ENCODE peak calls at places on chromosome 21, in five cellular contexts. One of them, this sample, is unnamed.
A peak's percentile ranks its signal among the peaks of the same experiment; 100 is the strongest.

GRCh38 chr21:36627242-36627641 is 71.7 kb upstream of the SIM2 start:
- DNase-seq in RWPE1: peak; percentile 44
- DNase-seq in neural crest cell: no peak
- DNase-seq in HFFc6: no peak
- DNase-seq in PC-3: peak; percentile 96
- DNase-seq in this sample: peak; percentile 74

GRCh38 chr21:36661511-36662309 is 37.2 kb upstream of the SIM2 start:
- DNase-seq in RWPE1: peak; percentile 11
- DNase-seq in neural crest cell: peak; percentile 33
- DNase-seq in HFFc6: peak; percentile 4
- DNase-seq in PC-3: peak; percentile 75
- DNase-seq in this sample: peak; percentile 35

GRCh38 chr21:43866659-43867331 is 1.8 kb downstream of the AGPAT3 start:
- DNase-seq in RWPE1: no peak
- DNase-seq in neural crest cell: no peak
- DNase-seq in HFFc6: no peak
- DNase-seq in PC-3: peak; percentile 46
- DNase-seq in this sample: no peak

GRCh38 chr21:42456457-42456856 is 39.6 kb downstream of the RSPH1 start:
- DNase-seq in RWPE1: no peak
- DNase-seq in neural crest cell: no peak
- DNase-seq in HFFc6: no peak
- DNase-seq in PC-3: peak; percentile 46
- DNase-seq in this sample: peak; percentile 48

GRCh38 chr21:34796518-34797201 is 127.9 kb downstream of the CLIC6 start:
- DNase-seq in RWPE1: no peak
- DNase-seq in neural crest cell: no peak
- DNase-seq in HFFc6: no peak
- DNase-seq in PC-3: peak; percentile 26
- DNase-seq in this sample: no peak

GRCh38 chr21:24658016-24658415 is 949.3 kb downstream of the MRPL39 start:
- DNase-seq in RWPE1: peak; percentile 15
- DNase-seq in neural crest cell: no peak
- DNase-seq in HFFc6: no peak
- DNase-seq in PC-3: no peak
- DNase-seq in this sample: no peak

GRCh38 chr21:18661842-18662241 is 258.3 kb upstream of the TMPRSS15 start:
- DNase-seq in RWPE1: no peak
- DNase-seq in neural crest cell: no peak
- DNase-seq in HFFc6: no peak
- DNase-seq in PC-3: no peak
- DNase-seq in this sample: no peak

GRCh38 chr21:18951291-18952038 is 547.9 kb upstream of the TMPRSS15 start:
- DNase-seq in RWPE1: no peak
- DNase-seq in neural crest cell: peak; percentile 35
- DNase-seq in HFFc6: no peak
- DNase-seq in PC-3: peak; percentile 78
- DNase-seq in this sample: no peak

GRCh38 chr21:33011462-33011861 is 14.3 kb upstream of the OLIG2 start:
- DNase-seq in RWPE1: peak; percentile 91
- DNase-seq in neural crest cell: no peak
- DNase-seq in HFFc6: peak; percentile 89
- DNase-seq in PC-3: peak; percentile 97
- DNase-seq in this sample: peak; percentile 25

GRCh38 chr21:36111238-36111637 is 23.6 kb upstream of the CBR3 start:
- DNase-seq in RWPE1: no peak
- DNase-seq in neural crest cell: no peak
- DNase-seq in HFFc6: no peak
- DNase-seq in PC-3: no peak
- DNase-seq in this sample: no peak

GRCh38 chr21:39633043-39633442 is 20.3 kb downstream of the B3GALT5 start:
- DNase-seq in RWPE1: peak; percentile 49
- DNase-seq in neural crest cell: no peak
- DNase-seq in HFFc6: peak; percentile 65
- DNase-seq in PC-3: peak; percentile 84
- DNase-seq in this sample: peak; percentile 36

GRCh38 chr21:34926784-34927548 is 122.1 kb downstream of the RUNX1 start:
- DNase-seq in RWPE1: no peak
- DNase-seq in neural crest cell: no peak
- DNase-seq in HFFc6: peak; percentile 23
- DNase-seq in PC-3: peak; percentile 50
- DNase-seq in this sample: no peak

GRCh38 chr21:41361786-41362604 is at the start of gene MX2:
- DNase-seq in RWPE1: peak; percentile 35
- DNase-seq in neural crest cell: no peak
- DNase-seq in HFFc6: peak; percentile 30
- DNase-seq in PC-3: peak; percentile 48
- DNase-seq in this sample: peak; percentile 40

GRCh38 chr21:41869771-41870170 is 9.4 kb downstream of the PRDM15 start:
- DNase-seq in RWPE1: no peak
- DNase-seq in neural crest cell: no peak
- DNase-seq in HFFc6: no peak
- DNase-seq in PC-3: no peak
- DNase-seq in this sample: no peak

GRCh38 chr21:40095477-40095876 is 228.2 kb downstream of the PCP4 start:
- DNase-seq in RWPE1: no peak
- DNase-seq in neural crest cell: no peak
- DNase-seq in HFFc6: no peak
- DNase-seq in PC-3: no peak
- DNase-seq in this sample: no peak

GRCh38 chr21:41581592-41582228 is 73.8 kb upstream of the TMPRSS2 start:
- DNase-seq in RWPE1: no peak
- DNase-seq in neural crest cell: no peak
- DNase-seq in HFFc6: no peak
- DNase-seq in PC-3: no peak
- DNase-seq in this sample: no peak

GRCh38 chr21:35783686-35784085 is 276.6 kb downstream of the SETD4 start:
- DNase-seq in RWPE1: no peak
- DNase-seq in neural crest cell: no peak
- DNase-seq in HFFc6: no peak
- DNase-seq in PC-3: no peak
- DNase-seq in this sample: no peak

GRCh38 chr21:44820851-44821250 is 3.0 kb upstream of the SUMO3 start:
- DNase-seq in RWPE1: no peak
- DNase-seq in neural crest cell: no peak
- DNase-seq in HFFc6: peak; percentile 79
- DNase-seq in PC-3: no peak
- DNase-seq in this sample: peak; percentile 22

GRCh38 chr21:44517175-44517899 is 22.7 kb downstream of the KRTAP10-1 start:
- DNase-seq in RWPE1: peak; percentile 26
- DNase-seq in neural crest cell: no peak
- DNase-seq in HFFc6: no peak
- DNase-seq in PC-3: no peak
- DNase-seq in this sample: peak; percentile 7

GRCh38 chr21:35338281-35338680 is 289.2 kb upstream of the RUNX1 start:
- DNase-seq in RWPE1: no peak
- DNase-seq in neural crest cell: no peak
- DNase-seq in HFFc6: no peak
- DNase-seq in PC-3: no peak
- DNase-seq in this sample: no peak

GRCh38 chr21:36647279-36648093 is 51.4 kb upstream of the SIM2 start:
- DNase-seq in RWPE1: no peak
- DNase-seq in neural crest cell: no peak
- DNase-seq in HFFc6: peak; percentile 17
- DNase-seq in PC-3: peak; percentile 89
- DNase-seq in this sample: peak; percentile 80

GRCh38 chr21:41805038-41805437 is 38.2 kb upstream of the RIPK4 start:
- DNase-seq in RWPE1: no peak
- DNase-seq in neural crest cell: no peak
- DNase-seq in HFFc6: no peak
- DNase-seq in PC-3: no peak
- DNase-seq in this sample: no peak

GRCh38 chr21:44874497-44875331 is 1.2 kb upstream of the PTTG1IP start:
- DNase-seq in RWPE1: no peak
- DNase-seq in neural crest cell: no peak
- DNase-seq in HFFc6: no peak
- DNase-seq in PC-3: peak; percentile 56
- DNase-seq in this sample: no peak

GRCh38 chr21:21000576-21001175 is 2.5 kb downstream of the NCAM2 start:
- DNase-seq in RWPE1: no peak
- DNase-seq in neural crest cell: no peak
- DNase-seq in HFFc6: no peak
- DNase-seq in PC-3: no peak
- DNase-seq in this sample: no peak

GRCh38 chr21:18522181-18522771 is 118.7 kb upstream of the TMPRSS15 start:
- DNase-seq in RWPE1: no peak
- DNase-seq in neural crest cell: no peak
- DNase-seq in HFFc6: no peak
- DNase-seq in PC-3: peak; percentile 9
- DNase-seq in this sample: peak; percentile 14

GRCh38 chr21:41318218-41318617 is 1.6 kb downstream of the FAM3B start:
- DNase-seq in RWPE1: no peak
- DNase-seq in neural crest cell: no peak
- DNase-seq in HFFc6: no peak
- DNase-seq in PC-3: no peak
- DNase-seq in this sample: no peak

GRCh38 chr21:40717008-40717407 is 129.9 kb downstream of the DSCAM start:
- DNase-seq in RWPE1: no peak
- DNase-seq in neural crest cell: no peak
- DNase-seq in HFFc6: no peak
- DNase-seq in PC-3: no peak
- DNase-seq in this sample: no peak

GRCh38 chr21:37269481-37269880 is 2.3 kb upstream of the VPS26C start:
- DNase-seq in RWPE1: no peak
- DNase-seq in neural crest cell: no peak
- DNase-seq in HFFc6: no peak
- DNase-seq in PC-3: no peak
- DNase-seq in this sample: no peak

GRCh38 chr21:17388226-17388625 is 124.6 kb upstream of the CXADR start:
- DNase-seq in RWPE1: no peak
- DNase-seq in neural crest cell: no peak
- DNase-seq in HFFc6: no peak
- DNase-seq in PC-3: no peak
- DNase-seq in this sample: no peak

GRCh38 chr21:36134820-36135390 is at the start of gene CBR3:
- DNase-seq in RWPE1: peak; percentile 62
- DNase-seq in neural crest cell: peak; percentile 23
- DNase-seq in HFFc6: peak; percentile 54
- DNase-seq in PC-3: peak; percentile 79
- DNase-seq in this sample: peak; percentile 33

GRCh38 chr21:14120091-14120734 is 90.5 kb downstream of the LIPI start:
- DNase-seq in RWPE1: peak; percentile 6
- DNase-seq in neural crest cell: peak; percentile 17
- DNase-seq in HFFc6: peak; percentile 4
- DNase-seq in PC-3: peak; percentile 33
- DNase-seq in this sample: no peak
- TF ChIP-seq CTCF in RWPE1: peak; percentile 67
- TF ChIP-seq CTCF in neural crest cell: peak; percentile 55
- TF ChIP-seq CTCF in HFFc6: peak; percentile 71
- TF ChIP-seq CTCF in PC-3: peak; percentile 75
- TF ChIP-seq CTCF in this sample: peak; percentile 46

DNA sequence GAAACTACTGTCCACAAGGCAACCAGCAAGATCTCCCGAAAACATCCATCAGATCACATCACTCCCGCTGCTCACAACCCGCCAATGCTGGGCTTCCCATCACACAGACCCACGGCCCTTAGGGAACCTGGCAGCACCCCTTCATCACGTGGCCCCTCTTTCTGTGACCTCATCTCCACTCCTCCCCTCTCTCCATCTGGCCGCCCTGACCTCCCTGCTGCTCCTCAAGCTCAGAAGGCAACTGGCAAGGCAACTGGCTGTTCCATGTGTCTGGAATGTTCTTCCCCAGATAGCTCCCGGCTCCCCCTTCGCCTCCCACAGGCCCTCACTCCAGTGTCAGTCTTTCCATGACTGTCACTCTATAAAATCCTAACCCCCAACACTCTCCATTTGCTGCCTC is 113.0 kb upstream of the ERG start:
- DNase-seq in RWPE1: no peak
- DNase-seq in neural crest cell: no peak
- DNase-seq in HFFc6: no peak
- DNase-seq in PC-3: no peak
- DNase-seq in this sample: no peak
- TF ChIP-seq CTCF in RWPE1: no peak
- TF ChIP-seq CTCF in neural crest cell: no peak
- TF ChIP-seq CTCF in HFFc6: no peak
- TF ChIP-seq CTCF in PC-3: no peak
- TF ChIP-seq CTCF in this sample: no peak

GRCh38 chr21:29448766-29449165 is 150.0 kb downstream of the BACH1 start:
- DNase-seq in RWPE1: no peak
- DNase-seq in neural crest cell: no peak
- DNase-seq in HFFc6: no peak
- DNase-seq in PC-3: no peak
- DNase-seq in this sample: no peak

GRCh38 chr21:29453511-29453910 is 154.8 kb downstream of the BACH1 start:
- DNase-seq in RWPE1: no peak
- DNase-seq in neural crest cell: no peak
- DNase-seq in HFFc6: no peak
- DNase-seq in PC-3: no peak
- DNase-seq in this sample: no peak

GRCh38 chr21:29449306-29449940 is 150.7 kb downstream of the BACH1 start:
- DNase-seq in RWPE1: no peak
- DNase-seq in neural crest cell: no peak
- DNase-seq in HFFc6: no peak
- DNase-seq in PC-3: no peak
- DNase-seq in this sample: no peak

DNA sequence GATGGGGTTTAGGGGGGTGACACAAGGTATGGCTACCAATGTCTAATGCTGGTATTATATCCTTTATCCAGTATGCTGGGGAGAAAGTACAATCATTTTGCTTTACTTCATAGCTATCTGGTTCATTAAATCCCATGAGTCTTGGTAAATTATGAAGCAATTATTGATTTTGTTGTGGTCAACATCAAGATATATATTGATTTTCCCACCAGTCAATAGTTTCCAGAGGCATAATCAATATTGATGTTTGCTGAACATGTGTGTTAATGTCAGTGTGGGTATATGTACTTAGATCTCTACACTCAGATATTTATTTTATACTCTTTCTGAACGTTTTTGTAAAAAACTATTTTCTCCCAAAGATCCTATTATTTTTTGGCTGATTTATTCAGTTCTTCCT is 155.5 kb downstream of the BACH1 start:
- DNase-seq in RWPE1: no peak
- DNase-seq in neural crest cell: no peak
- DNase-seq in HFFc6: no peak
- DNase-seq in PC-3: no peak
- DNase-seq in this sample: no peak
- TF ChIP-seq CTCF in RWPE1: no peak
- TF ChIP-seq CTCF in neural crest cell: no peak
- TF ChIP-seq CTCF in HFFc6: no peak
- TF ChIP-seq CTCF in PC-3: no peak
- TF ChIP-seq CTCF in this sample: no peak

GRCh38 chr21:25887646-25888321 is 153.0 kb downstream of the GABPA start:
- DNase-seq in RWPE1: no peak
- DNase-seq in neural crest cell: no peak
- DNase-seq in HFFc6: no peak
- DNase-seq in PC-3: no peak
- DNase-seq in this sample: no peak

GRCh38 chr21:25885405-25885804 is 150.6 kb downstream of the GABPA start:
- DNase-seq in RWPE1: no peak
- DNase-seq in neural crest cell: no peak
- DNase-seq in HFFc6: no peak
- DNase-seq in PC-3: no peak
- DNase-seq in this sample: no peak

GRCh38 chr21:25888711-25889110 is 153.9 kb downstream of the GABPA start:
- DNase-seq in RWPE1: no peak
- DNase-seq in neural crest cell: no peak
- DNase-seq in HFFc6: no peak
- DNase-seq in PC-3: no peak
- DNase-seq in this sample: no peak

GRCh38 chr21:25885880-25886279 is 151.1 kb downstream of the GABPA start:
- DNase-seq in RWPE1: no peak
- DNase-seq in neural crest cell: no peak
- DNase-seq in HFFc6: no peak
- DNase-seq in PC-3: peak; percentile 82
- DNase-seq in this sample: no peak

GRCh38 chr21:25887166-25887565 is 152.4 kb downstream of the GABPA start:
- DNase-seq in RWPE1: no peak
- DNase-seq in neural crest cell: no peak
- DNase-seq in HFFc6: no peak
- DNase-seq in PC-3: peak; percentile 19
- DNase-seq in this sample: no peak
- TF ChIP-seq CTCF in RWPE1: no peak
- TF ChIP-seq CTCF in neural crest cell: peak; percentile 49
- TF ChIP-seq CTCF in HFFc6: peak; percentile 46
- TF ChIP-seq CTCF in PC-3: peak; percentile 47
- TF ChIP-seq CTCF in this sample: peak; percentile 54

This sample was measured in brain microvascular endothelial cell.